ENCODE peak calls at places on chromosomes 6 and 20, in ten cellular contexts. R, L, M, G, B, T, Y, Z, K and P are unnamed samples.

GRCh38 chr6:4145083-4145482 is 9.7 kb upstream of the ECI2 start:
- ATAC-seq in G (no peak), B (no peak), Y (no peak), T (no peak), M (no peak), L (no peak), K (no peak), Z (no peak), R (no peak), P (no peak)

GRCh38 chr6:82381278-82381677 is 17.7 kb downstream of the TPBG start:
- ATAC-seq in Z (no peak), L (no peak), T (no peak), Y (no peak), K (no peak), B (no peak), R (no peak), G (no peak), M (no peak), P (no peak)

GRCh38 chr6:155216312-155217028 is 47.3 kb upstream of the CLDN20 start:
- ATAC-seq in R (no peak), Z (no peak), T (no peak), Y (peak; percentile 87), L (peak; percentile 34), M (no peak), K (no peak), G (no peak), B (no peak), P (no peak)

GRCh38 chr6:116246089-116246488 is 7.8 kb downstream of the TSPYL4 start:
- ATAC-seq in M (peak; percentile 35), Z (no peak), G (peak; percentile 51), T (no peak), L (no peak), B (no peak), R (no peak), K (no peak), Y (no peak), P (no peak)

GRCh38 chr6:136037246-136037884 is 185.9 kb downstream of the PDE7B start:
- ATAC-seq in G (peak; percentile 57), M (no peak), L (no peak), Z (peak; percentile 91), T (peak; percentile 17), R (no peak), B (peak; percentile 87), Y (peak; percentile 55), K (no peak), P (peak; percentile 76)

GRCh38 chr6:34532230-34532629 is 23.9 kb downstream of the SPDEF start:
- ATAC-seq in B (no peak), G (no peak), M (no peak), Z (no peak), L (no peak), T (peak; percentile 25), K (no peak), Y (no peak), R (no peak), P (no peak)

GRCh38 chr20:39105551-39105950 is 143.4 kb downstream of the DHX35 start:
- ATAC-seq in B (no peak), Z (no peak), T (no peak), Y (no peak), K (no peak), M (no peak), L (no peak), G (no peak), R (no peak), P (no peak)

GRCh38 chr20:35318502-35319157 is 26.4 kb upstream of the FAM83C start:
- ATAC-seq in K (peak; percentile 88), Y (no peak), B (peak; percentile 55), G (peak; percentile 73), R (peak; percentile 74), Z (no peak), M (peak; percentile 86), L (peak; percentile 84), T (peak; percentile 90), P (peak; percentile 37)

GRCh38 chr6:137122612-137123011 is 50.8 kb downstream of the IL22RA2 start:
- ATAC-seq in T (no peak), Z (no peak), L (no peak), B (no peak), M (no peak), K (peak; percentile 37), G (no peak), R (no peak), Y (no peak), P (no peak)

GRCh38 chr6:160534050-160534696 is 129.9 kb downstream of the LPA start:
- ATAC-seq in K (peak; percentile 59), Z (peak; percentile 86), R (peak; percentile 83), Y (peak; percentile 98), L (peak; percentile 88), M (peak; percentile 30), B (peak; percentile 71), T (no peak), G (peak; percentile 68), P (peak; percentile 65)

GRCh38 chr6:124040655-124041054 is 237.0 kb downstream of the NKAIN2 start:
- ATAC-seq in K (no peak), T (no peak), Y (no peak), L (no peak), R (peak; percentile 76), M (no peak), B (no peak), G (no peak), Z (no peak), P (no peak)

GRCh38 chr6:161406633-161407032 is 132.8 kb upstream of the AGPAT4 start:
- ATAC-seq in Y (no peak), B (peak; percentile 41), Z (no peak), T (peak; percentile 65), M (no peak), K (no peak), G (no peak), L (peak; percentile 30), R (no peak), P (peak; percentile 21)

GRCh38 chr6:132728616-132729015 is 14.8 kb upstream of the VNN1 start:
- ATAC-seq in B (no peak), Y (peak; percentile 87), R (no peak), G (no peak), T (no peak), L (peak; percentile 84), M (no peak), K (no peak), Z (no peak), P (no peak)

GRCh38 chr20:10453241-10453640 is 18.1 kb downstream of the SLX4IP start:
- ATAC-seq in M (peak; percentile 30), R (no peak), L (no peak), K (no peak), T (no peak), B (peak; percentile 74), Y (no peak), G (peak; percentile 68), Z (peak; percentile 31), P (peak; percentile 93)

GRCh38 chr20:20174089-20174835 is 121.9 kb downstream of the CFAP61 start:
- ATAC-seq in G (peak; percentile 33), B (no peak), T (no peak), Y (peak; percentile 75), L (peak; percentile 69), M (no peak), K (no peak), Z (no peak), R (no peak), P (no peak)

GRCh38 chr20:53958240-53958639 is 112.2 kb downstream of the BCAS1 start:
- ATAC-seq in L (no peak), M (no peak), T (no peak), R (no peak), Y (no peak), K (no peak), G (no peak), B (no peak), Z (no peak), P (no peak)

GRCh38 chr20:20070871-20071726 is 18.8 kb downstream of the CFAP61 start:
- ATAC-seq in Y (no peak), K (no peak), R (no peak), B (no peak), M (peak; percentile 38), G (peak; percentile 76), L (no peak), T (peak; percentile 11), Z (no peak), P (no peak)

GRCh38 chr6:39076993-39077535 is 28.5 kb downstream of the GLP1R start:
- ATAC-seq in G (no peak), B (peak; percentile 23), T (no peak), L (no peak), K (no peak), Z (no peak), R (no peak), M (no peak), Y (no peak), P (no peak)

GRCh38 chr20:23475395-23475794 is 15.5 kb upstream of the CST8 start:
- ATAC-seq in Y (no peak), Z (no peak), L (no peak), K (no peak), B (no peak), T (no peak), R (peak; percentile 12), G (peak; percentile 33), M (no peak), P (no peak)

GRCh38 chr6:135537782-135538301 is 40.3 kb upstream of the AHI1 start:
- ATAC-seq in M (no peak), Z (peak; percentile 53), B (peak; percentile 93), R (peak; percentile 69), G (no peak), T (no peak), L (peak; percentile 72), K (no peak), Y (peak; percentile 75), P (peak; percentile 97)

GRCh38 chr20:23061713-23062561 is 12.5 kb upstream of the THBD start:
- ATAC-seq in M (peak; percentile 85), K (no peak), Y (peak; percentile 96), B (no peak), G (peak; percentile 91), R (no peak), T (peak; percentile 77), L (peak; percentile 81), Z (no peak), P (no peak)

GRCh38 chr6:15628499-15629131 is 34.2 kb downstream of the DTNBP1 start:
- ATAC-seq in K (no peak), M (no peak), T (no peak), B (peak; percentile 97), R (no peak), G (no peak), Y (no peak), Z (peak; percentile 71), L (no peak), P (peak; percentile 99)

GRCh38 chr20:872855-873520 is 39.5 kb downstream of the FAM110A start:
- ATAC-seq in L (no peak), M (no peak), T (no peak), R (no peak), G (no peak), K (no peak), Z (no peak), B (no peak), Y (peak; percentile 95), P (no peak)

GRCh38 chr6:30508890-30509736 is 19.8 kb downstream of the HLA-E start:
- ATAC-seq in G (no peak), K (peak; percentile 28), L (no peak), T (no peak), Z (peak; percentile 81), Y (no peak), M (peak; percentile 23), B (peak; percentile 80), R (no peak), P (peak; percentile 87)

GRCh38 chr20:50274570-50275430 is 84.2 kb downstream of the CEBPB start:
- ATAC-seq in G (peak; percentile 64), K (peak; percentile 3), Y (no peak), R (no peak), T (no peak), M (peak; percentile 28), B (no peak), L (no peak), Z (no peak), P (no peak)

GRCh38 chr6:151059612-151060095 is 180.1 kb upstream of the AKAP12 start:
- ATAC-seq in G (no peak), K (no peak), T (no peak), L (peak; percentile 79), Z (no peak), B (no peak), R (peak; percentile 70), Y (no peak), M (no peak), P (no peak)

GRCh38 chr6:72271531-72271930 is 350.3 kb upstream of the KCNQ5 start:
- ATAC-seq in B (no peak), K (no peak), Y (no peak), T (no peak), G (no peak), M (no peak), L (no peak), Z (no peak), R (no peak), P (no peak)

GRCh38 chr6:153084393-153084792 is 46.7 kb downstream of the RGS17 start:
- ATAC-seq in Y (no peak), T (no peak), K (no peak), G (peak; percentile 39), L (no peak), M (peak; percentile 38), B (no peak), Z (no peak), R (no peak), P (no peak)